ENCODE peak calls at places on chromosomes 16 and 17, in six cellular contexts. One of them, this sample, is unnamed.

GRCh38 chr16:4892356-4893102 is 44.4 kb downstream of the PPL start:
- DNase-seq in IMR-90: peak
- DNase-seq in stimulated activated CD4-positive, alpha-beta T cell treated with anti-CD3 and anti-CD28 coated beads, Interleukin-4, amount 100 ng/mL, for 24 hours: no peak
- DNase-seq in uterus: no peak
- DNase-seq in breast epithelium: no peak
- DNase-seq in activated T-cell treated with anti-CD3 and anti-CD28 coated beads for 1 hour: no peak
- DNase-seq in this sample: peak

GRCh38 chr16:71276589-71277334 is 12.4 kb downstream of the CMTR2 start:
- DNase-seq in IMR-90: no peak
- DNase-seq in stimulated activated CD4-positive, alpha-beta T cell treated with anti-CD3 and anti-CD28 coated beads, Interleukin-4, amount 100 ng/mL, for 24 hours: no peak
- DNase-seq in uterus: no peak
- DNase-seq in breast epithelium: no peak
- DNase-seq in activated T-cell treated with anti-CD3 and anti-CD28 coated beads for 1 hour: no peak
- DNase-seq in this sample: no peak

GRCh38 chr17:83192161-83192788 is 112.9 kb downstream of the METRNL start:
- DNase-seq in IMR-90: peak
- DNase-seq in stimulated activated CD4-positive, alpha-beta T cell treated with anti-CD3 and anti-CD28 coated beads, Interleukin-4, amount 100 ng/mL, for 24 hours: no peak
- DNase-seq in uterus: peak
- DNase-seq in breast epithelium: peak
- DNase-seq in activated T-cell treated with anti-CD3 and anti-CD28 coated beads for 1 hour: no peak
- DNase-seq in this sample: no peak

GRCh38 chr17:48457080-48457836 is 27.2 kb upstream of the SKAP1 start:
- DNase-seq in IMR-90: peak
- DNase-seq in stimulated activated CD4-positive, alpha-beta T cell treated with anti-CD3 and anti-CD28 coated beads, Interleukin-4, amount 100 ng/mL, for 24 hours: peak
- DNase-seq in uterus: peak
- DNase-seq in breast epithelium: peak
- DNase-seq in activated T-cell treated with anti-CD3 and anti-CD28 coated beads for 1 hour: peak
- DNase-seq in this sample: peak

GRCh38 chr17:13353590-13353989 is 248.1 kb downstream of the HS3ST3A1 start:
- DNase-seq in IMR-90: peak
- DNase-seq in stimulated activated CD4-positive, alpha-beta T cell treated with anti-CD3 and anti-CD28 coated beads, Interleukin-4, amount 100 ng/mL, for 24 hours: no peak
- DNase-seq in uterus: no peak
- DNase-seq in breast epithelium: no peak
- DNase-seq in activated T-cell treated with anti-CD3 and anti-CD28 coated beads for 1 hour: no peak
- DNase-seq in this sample: peak

GRCh38 chr16:82329504-82330192 is 159.6 kb upstream of the MPHOSPH6 start:
- DNase-seq in IMR-90: no peak
- DNase-seq in stimulated activated CD4-positive, alpha-beta T cell treated with anti-CD3 and anti-CD28 coated beads, Interleukin-4, amount 100 ng/mL, for 24 hours: no peak
- DNase-seq in uterus: no peak
- DNase-seq in breast epithelium: peak
- DNase-seq in activated T-cell treated with anti-CD3 and anti-CD28 coated beads for 1 hour: no peak
- DNase-seq in this sample: no peak

GRCh38 chr16:3595110-3595486 is 16.3 kb downstream of the SLX4 start:
- DNase-seq in IMR-90: no peak
- DNase-seq in stimulated activated CD4-positive, alpha-beta T cell treated with anti-CD3 and anti-CD28 coated beads, Interleukin-4, amount 100 ng/mL, for 24 hours: no peak
- DNase-seq in uterus: no peak
- DNase-seq in breast epithelium: no peak
- DNase-seq in activated T-cell treated with anti-CD3 and anti-CD28 coated beads for 1 hour: no peak
- DNase-seq in this sample: no peak

GRCh38 chr17:27240086-27240801 is 53.7 kb upstream of the WSB1 start:
- DNase-seq in IMR-90: no peak
- DNase-seq in stimulated activated CD4-positive, alpha-beta T cell treated with anti-CD3 and anti-CD28 coated beads, Interleukin-4, amount 100 ng/mL, for 24 hours: no peak
- DNase-seq in uterus: no peak
- DNase-seq in breast epithelium: no peak
- DNase-seq in activated T-cell treated with anti-CD3 and anti-CD28 coated beads for 1 hour: no peak
- DNase-seq in this sample: no peak

This sample was measured in fibroblast of pulmonary artery.